ENCODE peak calls at places on chromosomes 13 and 19, in six cellular contexts. S is heart right ventricle, E is lung, Q is pancreas, G is astrocyte of the cerebellum, J is A549. R is an unnamed sample.

GRCh38 chr13:75489502-75490263 is 7.7 kb upstream of the TBC1D4 start:
- DNase-seq in S (no peak), E (peak), Q (no peak), G (peak), J (peak), R (no peak)

GRCh38 chr19:6058411-6059201 is 51.7 kb downstream of the RFX2 start:
- DNase-seq in S (no peak), E (no peak), Q (no peak), G (no peak), J (no peak), R (no peak)

GRCh38 chr19:1324792-1325567 is 39.3 kb downstream of the EFNA2 start:
- DNase-seq in S (peak), E (peak), Q (no peak), G (peak), J (peak), R (no peak)

GRCh38 chr13:68810660-68811059 is 1297.0 kb upstream of the ATXN8OS start:
- DNase-seq in S (no peak), E (no peak), Q (no peak), G (no peak), J (peak), R (no peak)

GRCh38 chr13:97142452-97142851 is 79.7 kb upstream of the MBNL2 start:
- DNase-seq in S (peak), E (no peak), Q (peak), G (no peak), J (peak), R (no peak)

GRCh38 chr19:38697641-38698071 is 46.6 kb downstream of the CAPN12 start:
- DNase-seq in S (no peak), E (no peak), Q (no peak), G (no peak), J (no peak), R (no peak)

GRCh38 chr19:15288146-15288963 is 44.0 kb downstream of the BRD4 start:
- DNase-seq in S (no peak), E (no peak), Q (no peak), G (no peak), J (no peak), R (no peak)

GRCh38 chr19:13401388-13401787 is 104.9 kb downstream of the CACNA1A start:
- DNase-seq in S (no peak), E (no peak), Q (no peak), G (no peak), J (peak), R (no peak)

GRCh38 chr13:37306778-37307544 is 201.5 kb upstream of the CSNK1A1L start:
- DNase-seq in S (no peak), E (no peak), Q (no peak), G (peak), J (no peak), R (no peak)

GRCh38 chr13:79781829-79782540 is 301.0 kb downstream of the NDFIP2 start:
- DNase-seq in S (no peak), E (no peak), Q (no peak), G (no peak), J (no peak), R (no peak)

GRCh38 chr13:100473493-100474044 is 115.0 kb downstream of the GGACT start:
- DNase-seq in S (no peak), E (no peak), Q (no peak), G (no peak), J (no peak), R (no peak)

GRCh38 chr13:50326271-50326670 is 311.0 kb downstream of the KCNRG start:
- DNase-seq in S (no peak), E (no peak), Q (no peak), G (no peak), J (no peak), R (no peak)

DNA sequence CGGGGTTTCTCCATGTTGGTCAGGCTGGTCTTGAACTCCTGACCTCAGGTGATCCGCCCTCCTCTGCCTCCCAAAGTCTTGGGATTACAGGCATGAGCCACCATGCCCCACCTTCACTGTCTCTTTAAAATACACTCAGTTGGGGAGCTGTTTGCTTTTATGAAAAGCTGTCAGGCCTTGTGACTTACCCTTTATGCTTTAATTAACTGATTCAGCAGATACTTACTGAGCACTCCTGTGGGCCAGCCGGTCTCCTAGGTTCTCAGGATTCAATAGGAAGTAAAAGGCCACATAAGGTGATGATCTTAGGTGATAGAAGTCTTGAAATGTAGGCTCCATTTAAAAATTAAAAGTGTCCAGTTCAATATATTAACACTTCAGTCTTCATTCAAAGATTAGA is 7.5 kb downstream of the UBAC2 start:
- DNase-seq in S (no peak), E (no peak), Q (no peak), G (no peak), J (no peak), R (no peak)
- H3K4me3 ChIP-seq in S (no peak), E (no peak), Q (no peak), G (no peak), J (no peak), R (no peak)

GRCh38 chr13:60384911-60385310 is 12.1 kb upstream of the TDRD3 start:
- DNase-seq in S (no peak), E (no peak), Q (no peak), G (no peak), J (no peak), R (no peak)

DNA sequence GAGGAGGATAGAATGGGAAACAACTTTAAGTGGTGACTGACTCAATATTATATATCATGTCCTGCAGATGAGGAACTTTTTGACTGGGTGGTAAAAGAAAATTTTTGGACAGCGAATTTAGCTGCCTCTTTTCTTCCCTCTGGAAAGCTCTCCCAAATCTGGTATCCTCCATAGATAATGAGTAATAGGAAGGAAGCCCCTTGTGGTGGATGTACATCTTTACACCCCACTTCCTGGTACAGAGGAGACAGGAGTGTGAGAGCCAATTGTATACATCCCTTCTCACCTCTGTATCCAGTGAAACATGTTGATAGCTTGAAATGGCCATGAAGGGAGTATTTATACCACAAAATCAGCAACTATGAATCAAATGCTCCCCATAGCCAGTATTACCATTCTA is 17.2 kb upstream of the TDRD3 start:
- DNase-seq in S (no peak), E (no peak), Q (no peak), G (no peak), J (peak), R (no peak)
- TF ChIP-seq CTCF in S (no peak), E (no peak), Q (no peak), G (peak), J (no peak), R (no peak)

GRCh38 chr19:18502633-18503294 is 19.1 kb downstream of the ELL start:
- DNase-seq in S (no peak), E (no peak), Q (no peak), G (no peak), J (no peak), R (no peak)
- H3K4me3 ChIP-seq in S (no peak), E (no peak), Q (no peak), G (no peak), J (no peak), R (no peak)

DNA sequence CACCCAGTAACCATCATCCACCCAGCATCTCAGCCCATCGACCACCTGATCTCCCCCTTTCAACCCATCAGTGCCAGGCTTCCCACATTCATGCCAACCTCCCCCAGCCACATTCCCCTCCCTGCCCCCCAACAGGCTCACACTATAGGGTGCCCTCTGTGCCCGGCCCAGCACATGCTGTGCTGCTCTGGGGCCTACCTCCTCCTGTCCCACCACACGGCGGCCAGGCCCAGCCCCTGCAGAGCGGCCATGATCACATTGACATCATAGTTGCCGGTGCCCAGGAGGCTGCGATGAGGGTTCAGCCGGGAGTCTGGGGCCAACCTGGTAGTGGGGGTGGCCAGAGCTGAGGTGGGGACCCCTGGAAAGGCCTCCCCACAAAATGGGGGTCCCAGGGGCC is 3.6 kb downstream of the JOSD2 start:
- DNase-seq in S (no peak), E (no peak), Q (no peak), G (no peak), J (no peak), R (no peak)
- TF ChIP-seq CTCF in S (no peak), E (no peak), Q (no peak), G (no peak), J (no peak), R (no peak)

GRCh38 chr19:45075215-45076028 is 856 bp downstream of the ZNF296 start:
- DNase-seq in S (peak), E (peak), Q (peak), G (no peak), J (peak), R (no peak)
- H3K4me3 ChIP-seq in S (peak), E (peak), Q (peak), G (peak), J (peak), R (peak)

DNA sequence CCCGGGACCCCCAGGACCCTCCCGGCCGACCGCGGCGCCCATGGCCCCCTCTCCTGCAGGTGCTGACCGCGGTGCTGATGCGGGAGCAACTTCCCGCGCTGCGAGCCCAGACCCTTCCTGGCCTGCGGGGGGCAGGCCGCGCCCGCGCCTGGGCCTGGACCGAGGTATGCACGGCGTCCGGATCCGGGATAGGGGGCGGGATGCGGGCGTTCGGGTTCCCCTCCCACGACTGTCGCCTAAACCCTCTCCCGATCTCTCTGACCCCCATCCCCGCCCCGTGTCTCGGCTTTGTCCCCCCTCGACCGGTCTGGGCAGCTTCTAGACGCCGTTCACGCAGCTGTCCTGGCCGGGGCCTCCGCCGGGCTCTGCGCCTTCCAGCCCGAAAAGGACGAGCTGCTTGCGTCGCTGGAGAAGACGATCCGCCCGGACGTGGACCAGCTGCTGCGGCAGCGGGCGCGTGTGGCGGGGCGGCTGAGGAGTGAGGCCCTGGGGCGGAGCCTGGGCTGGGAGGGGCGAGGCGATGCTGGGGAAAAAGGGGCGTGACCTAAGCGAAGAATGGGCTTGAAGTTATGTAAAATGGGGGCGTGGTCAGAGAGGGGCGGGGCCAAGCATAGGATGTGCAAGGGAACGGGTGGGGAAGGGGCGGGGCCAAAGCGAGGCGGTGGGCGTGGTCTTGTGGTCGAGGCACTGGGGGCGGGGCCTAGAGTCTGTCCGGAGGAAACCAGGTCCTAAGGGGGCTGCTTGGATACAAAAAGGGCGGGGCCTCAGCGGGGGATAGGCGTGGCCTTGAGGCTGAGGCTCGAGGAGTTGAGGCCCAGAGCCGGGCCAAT is 15.9 kb upstream of the COLGALT1 start:
- DNase-seq in S (peak), E (peak), Q (peak), G (peak), J (peak), R (peak)
- TF ChIP-seq CTCF in S (peak), E (peak), Q (no peak), G (peak), J (no peak), R (peak)

GRCh38 chr19:45640849-45641273 is 1.7 kb upstream of the EML2 start:
- DNase-seq in S (no peak), E (peak), Q (peak), G (no peak), J (no peak), R (no peak)
- H3K4me3 ChIP-seq in S (no peak), E (no peak), Q (no peak), G (no peak), J (peak), R (no peak)

R was measured in LNCaP clone FGC.